ENCODE peak calls at places on chromosome 15, in nine cellular contexts. Z is HL-60; Q is cardiac fibroblast; P is brain microvascular endothelial cell; E is CD8-positive, alpha-beta T cell; S is A549; N is mucosa of descending colon; R is fibroblast of mammary gland; O is AG10803. I is an unnamed sample.

GRCh38 chr15:69794643-69795461 is 302.9 kb downstream of the TLE3 start:
- DNase-seq in Z (no peak), Q (peak; percentile 59), P (peak; percentile 39), E (no peak), S (no peak), N (no peak), R (peak; percentile 11), O (peak; percentile 68), I (peak; percentile 65)

GRCh38 chr15:83991163-83991562 is 244.4 kb upstream of the GOLGA6L4 start:
- DNase-seq in Z (no peak), Q (no peak), P (no peak), E (no peak), S (no peak), N (no peak), R (no peak), O (no peak), I (no peak)

GRCh38 chr15:41507820-41508290 is 5.8 kb downstream of the LTK start:
- DNase-seq in Z (no peak), Q (no peak), P (no peak), E (no peak), S (no peak), N (peak; percentile 66), R (no peak), O (no peak), I (no peak)

GRCh38 chr15:69661871-69662667 is 209.5 kb downstream of the RPLP1 start:
- DNase-seq in Z (no peak), Q (no peak), P (no peak), E (no peak), S (no peak), N (no peak), R (no peak), O (no peak), I (no peak)

GRCh38 chr15:99507016-99507731 is 58.6 kb upstream of the MEF2A start:
- DNase-seq in Z (no peak), Q (peak; percentile 78), P (peak; percentile 83), E (no peak), S (no peak), N (no peak), R (peak; percentile 42), O (peak; percentile 45), I (peak; percentile 61)

GRCh38 chr15:35444557-35445204 is 101.3 kb downstream of the DPH6 start:
- DNase-seq in Z (peak; percentile 3), Q (peak; percentile 80), P (peak; percentile 47), E (no peak), S (peak; percentile 8), N (no peak), R (peak; percentile 72), O (peak; percentile 50), I (peak; percentile 61)

GRCh38 chr15:41836713-41837454 is 1.8 kb upstream of the PLA2G4B start:
- DNase-seq in Z (no peak), Q (no peak), P (no peak), E (no peak), S (no peak), N (no peak), R (no peak), O (no peak), I (no peak)

GRCh38 chr15:84762840-84763572 is 14.6 kb downstream of the ZNF592 start:
- DNase-seq in Z (no peak), Q (no peak), P (no peak), E (no peak), S (no peak), N (no peak), R (no peak), O (no peak), I (no peak)

GRCh38 chr15:101501703-101502373 is 12.3 kb upstream of the PCSK6 start:
- DNase-seq in Z (no peak), Q (peak; percentile 29), P (peak; percentile 28), E (peak; percentile 56), S (peak; percentile 87), N (no peak), R (no peak), O (peak; percentile 22), I (no peak)

GRCh38 chr15:39745415-39745814 is 37.2 kb downstream of the FSIP1 start:
- DNase-seq in Z (no peak), Q (no peak), P (no peak), E (no peak), S (no peak), N (no peak), R (no peak), O (no peak), I (no peak)

GRCh38 chr15:39784125-39784524 is 1.5 kb upstream of the FSIP1 start:
- DNase-seq in Z (no peak), Q (peak; percentile 58), P (peak; percentile 28), E (no peak), S (no peak), N (no peak), R (peak; percentile 64), O (no peak), I (peak; percentile 20)

GRCh38 chr15:26936502-26936901 is 34.5 kb upstream of the GABRG3 start:
- DNase-seq in Z (no peak), Q (no peak), P (no peak), E (no peak), S (no peak), N (no peak), R (no peak), O (no peak), I (no peak)

GRCh38 chr15:37881237-37882013 is 53.0 kb upstream of the TMCO5A start:
- DNase-seq in Z (no peak), Q (no peak), P (no peak), E (no peak), S (no peak), N (no peak), R (no peak), O (no peak), I (no peak)

GRCh38 chr15:37880835-37881153 is 53.6 kb upstream of the TMCO5A start:
- DNase-seq in Z (no peak), Q (no peak), P (no peak), E (no peak), S (no peak), N (no peak), R (no peak), O (no peak), I (no peak)

GRCh38 chr15:37877851-37878577 is 56.4 kb upstream of the TMCO5A start:
- DNase-seq in Z (no peak), Q (peak; percentile 91), P (peak; percentile 81), E (no peak), S (no peak), N (no peak), R (peak; percentile 83), O (peak; percentile 66), I (peak; percentile 83)

GRCh38 chr15:37882640-37883039 is 51.8 kb upstream of the TMCO5A start:
- DNase-seq in Z (no peak), Q (no peak), P (no peak), E (no peak), S (no peak), N (no peak), R (no peak), O (no peak), I (no peak)

DNA sequence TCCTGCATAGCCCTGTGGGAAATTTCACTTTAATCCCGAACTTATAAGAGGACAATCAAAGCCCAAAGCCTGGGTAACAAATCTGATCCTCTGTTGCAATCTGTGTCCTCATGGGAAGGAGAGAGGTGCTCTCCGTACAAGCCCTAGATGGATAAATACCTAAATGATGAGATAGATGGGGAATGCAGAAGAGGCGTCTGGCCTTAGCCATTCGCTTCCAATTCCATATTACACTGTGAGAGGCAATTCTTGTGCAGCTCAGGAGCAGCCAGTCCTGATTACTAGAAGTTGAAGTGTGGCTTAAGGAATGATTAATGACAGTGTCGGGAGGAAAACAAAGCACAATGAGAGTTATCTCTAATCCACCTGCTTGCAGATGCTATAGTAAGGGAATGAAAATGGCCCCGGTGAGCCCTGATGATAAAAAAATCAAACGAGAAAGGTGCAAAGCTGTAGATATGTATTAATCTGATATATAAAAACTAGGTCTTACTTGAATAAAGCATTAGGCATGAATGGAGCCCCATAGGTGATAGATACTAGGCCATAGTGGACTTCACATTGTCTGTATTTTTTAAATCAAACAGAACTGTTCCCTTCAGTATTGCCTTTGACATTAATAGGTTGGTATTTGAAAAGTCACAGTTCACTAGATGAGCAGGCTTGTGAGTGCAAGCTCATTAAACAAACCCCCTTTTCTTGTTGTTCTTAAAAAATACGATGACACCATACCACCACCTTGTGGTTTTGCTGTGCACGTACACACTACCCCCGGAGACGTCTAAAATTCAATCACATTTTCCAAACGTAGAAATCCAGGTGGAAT is 54.2 kb upstream of the TMCO5A start:
- DNase-seq in Z (no peak), Q (peak; percentile 74), P (peak; percentile 44), E (no peak), S (peak; percentile 0), N (no peak), R (peak; percentile 68), O (peak; percentile 63), I (peak; percentile 79)
- TF ChIP-seq CTCF in Z (peak; percentile 29), Q (peak; percentile 76), P (peak; percentile 87), E (no peak), S (peak; percentile 56), N (no peak), R (peak; percentile 87), O (peak; percentile 89), I (peak; percentile 81)

DNA sequence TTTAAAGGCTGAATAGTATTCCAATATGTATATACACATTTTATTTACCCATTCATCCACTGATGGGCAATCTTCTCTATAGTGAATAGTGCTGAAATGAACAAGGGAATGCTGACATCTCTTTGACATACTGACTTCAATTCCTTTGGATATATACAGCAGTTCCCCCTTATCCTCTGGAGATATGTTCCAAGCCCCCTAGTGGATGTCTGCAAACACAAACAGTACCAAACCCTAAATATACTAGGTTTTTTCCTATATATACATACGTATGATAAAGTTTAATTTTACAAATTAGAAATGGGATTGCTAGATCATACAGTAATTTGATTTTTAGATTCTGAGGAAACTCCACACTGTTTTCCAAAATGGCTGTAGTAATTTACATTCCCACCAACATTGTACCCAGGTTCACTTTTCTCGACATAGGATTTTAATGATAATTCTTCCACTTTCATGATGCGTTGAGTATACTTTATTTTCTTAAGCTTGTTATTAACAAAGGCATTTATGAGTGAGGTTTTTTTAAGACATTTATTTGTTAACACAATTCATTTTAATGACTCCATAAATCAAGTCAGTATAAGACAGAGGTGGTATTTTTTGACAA is 38.2 kb downstream of the VPS13C start:
- DNase-seq in Z (no peak), Q (no peak), P (no peak), E (no peak), S (no peak), N (no peak), R (peak; percentile 8), O (no peak), I (no peak)
- TF ChIP-seq CTCF in Z (peak; percentile 21), Q (peak; percentile 46), P (peak; percentile 53), E (no peak), S (peak; percentile 52), N (no peak), R (peak; percentile 39), O (peak; percentile 19), I (peak; percentile 41)

DNA sequence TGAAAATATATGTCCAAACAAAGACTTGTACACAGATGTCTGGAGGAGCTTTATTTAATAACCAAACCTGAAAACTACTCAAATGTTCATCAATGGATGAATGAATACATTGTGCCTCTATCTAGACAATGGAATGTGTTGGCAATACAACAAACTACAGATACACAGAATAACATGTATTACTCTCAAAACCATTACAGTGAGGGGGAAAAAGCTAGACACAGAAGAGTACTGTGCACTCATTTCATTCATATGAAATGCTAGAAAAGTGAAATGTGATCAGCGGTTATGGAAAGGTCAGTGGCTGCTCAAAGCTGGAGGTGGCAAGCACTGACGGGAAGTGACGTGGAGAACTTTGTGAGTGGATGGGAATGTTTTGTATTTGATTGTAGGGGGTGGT is 13.2 kb downstream of the STOML1 start:
- DNase-seq in Z (no peak), Q (no peak), P (no peak), E (no peak), S (no peak), N (no peak), R (no peak), O (no peak), I (no peak)
- TF ChIP-seq CTCF in Z (no peak), Q (no peak), P (no peak), E (no peak), S (no peak), N (no peak), R (no peak), O (no peak), I (no peak)

GRCh38 chr15:56295433-56295832 is 51.8 kb upstream of the RFX7 start:
- DNase-seq in Z (no peak), Q (peak; percentile 4), P (no peak), E (no peak), S (no peak), N (no peak), R (no peak), O (no peak), I (no peak)
- TF ChIP-seq CTCF in Z (no peak), Q (no peak), P (no peak), E (no peak), S (no peak), N (no peak), R (peak; percentile 4), O (peak; percentile 3), I (no peak)